ENCODE peak calls at places on chromosome 18, in eight cellular contexts. E is suprapubic skin, S is D721Med, B is thoracic aorta, G is Panc1, F is fibroblast of mammary gland, L is cardiac fibroblast, M is psoas muscle. H is an unnamed sample.

GRCh38 chr18:25658476-25658875 is 306.5 kb upstream of the ZNF521 start:
- DNase-seq in E (no peak), M (no peak), L (no peak), B (no peak), S (no peak), F (no peak), G (no peak), H (no peak)

GRCh38 chr18:23719634-23720201 is 30.5 kb downstream of the LAMA3 start:
- DNase-seq in S (no peak), F (peak), G (peak), M (peak), B (peak), L (peak), E (no peak), H (no peak)

GRCh38 chr18:48136544-48137353 is 206.3 kb upstream of the SMAD2 start:
- DNase-seq in M (no peak), L (no peak), F (no peak), G (no peak), B (no peak), E (no peak), S (peak), H (no peak)

GRCh38 chr18:32301976-32302743 is 112.3 kb downstream of the MEP1B start:
- DNase-seq in L (peak), F (peak), M (no peak), B (no peak), S (no peak), E (no peak), G (no peak), H (no peak)

GRCh38 chr18:13800505-13801259 is 23.3 kb upstream of the MC5R start:
- DNase-seq in L (peak), B (peak), S (no peak), G (no peak), M (peak), E (no peak), F (peak), H (no peak)

GRCh38 chr18:47204908-47205522 is 28.9 kb upstream of the IER3IP1 start:
- DNase-seq in S (no peak), B (no peak), M (no peak), L (peak), G (no peak), F (peak), E (no peak), H (no peak)

GRCh38 chr18:5066380-5066977 is 130.6 kb downstream of the AKAIN1 start:
- DNase-seq in F (no peak), G (no peak), S (no peak), B (no peak), M (no peak), E (no peak), L (no peak), H (no peak)

GRCh38 chr18:986071-986470 is 81.4 kb downstream of the ADCYAP1 start:
- DNase-seq in M (no peak), S (no peak), F (no peak), E (no peak), L (no peak), G (no peak), B (no peak), H (no peak)

GRCh38 chr18:5546660-5547059 is 2.9 kb upstream of the EPB41L3 start:
- DNase-seq in L (peak), E (no peak), F (peak), B (no peak), S (no peak), G (no peak), M (peak), H (no peak)

GRCh38 chr18:67379991-67380390 is 136.5 kb downstream of the DSEL start:
- DNase-seq in M (no peak), S (no peak), L (no peak), E (no peak), G (no peak), B (no peak), F (peak), H (no peak)

GRCh38 chr18:40670991-40671390 is 1284.0 kb upstream of the PIK3C3 start:
- DNase-seq in E (no peak), S (no peak), L (no peak), F (no peak), B (no peak), G (no peak), M (no peak), H (no peak)

GRCh38 chr18:78573773-78574172 is 405.8 kb upstream of the SALL3 start:
- DNase-seq in G (no peak), B (no peak), S (no peak), E (no peak), F (no peak), M (no peak), L (no peak), H (no peak)

GRCh38 chr18:76674596-76674995 is 147.8 kb upstream of the ZNF236 start:
- DNase-seq in F (no peak), L (no peak), E (no peak), G (no peak), S (no peak), B (no peak), M (no peak), H (no peak)
- TF ChIP-seq CTCF in F (no peak), L (no peak), E (no peak), G (no peak), S (no peak), B (no peak), M (no peak), H (no peak)

GRCh38 chr18:54950221-54950620 is 9.0 kb downstream of the CCDC68 start:
- DNase-seq in M (no peak), G (no peak), L (no peak), S (no peak), E (no peak), F (no peak), B (no peak), H (no peak)
- TF ChIP-seq CTCF in M (no peak), G (peak), L (no peak), S (peak), E (no peak), F (no peak), B (no peak), H (no peak)

GRCh38 chr18:45589559-45590041 is 25.7 kb upstream of the SLC14A2 start:
- DNase-seq in B (no peak), S (no peak), L (peak), F (peak), E (no peak), G (no peak), M (peak), H (no peak)

GRCh38 chr18:45588284-45588683 is 27.0 kb upstream of the SLC14A2 start:
- DNase-seq in E (no peak), G (no peak), L (no peak), F (peak), M (no peak), B (no peak), S (no peak), H (no peak)

GRCh38 chr18:45588831-45589558 is 26.3 kb upstream of the SLC14A2 start:
- DNase-seq in E (no peak), G (no peak), L (no peak), S (no peak), F (peak), B (no peak), M (no peak), H (no peak)

GRCh38 chr18:45590546-45590945 is 24.7 kb upstream of the SLC14A2 start:
- DNase-seq in S (no peak), L (no peak), G (no peak), F (peak), E (no peak), B (no peak), M (no peak), H (no peak)

DNA sequence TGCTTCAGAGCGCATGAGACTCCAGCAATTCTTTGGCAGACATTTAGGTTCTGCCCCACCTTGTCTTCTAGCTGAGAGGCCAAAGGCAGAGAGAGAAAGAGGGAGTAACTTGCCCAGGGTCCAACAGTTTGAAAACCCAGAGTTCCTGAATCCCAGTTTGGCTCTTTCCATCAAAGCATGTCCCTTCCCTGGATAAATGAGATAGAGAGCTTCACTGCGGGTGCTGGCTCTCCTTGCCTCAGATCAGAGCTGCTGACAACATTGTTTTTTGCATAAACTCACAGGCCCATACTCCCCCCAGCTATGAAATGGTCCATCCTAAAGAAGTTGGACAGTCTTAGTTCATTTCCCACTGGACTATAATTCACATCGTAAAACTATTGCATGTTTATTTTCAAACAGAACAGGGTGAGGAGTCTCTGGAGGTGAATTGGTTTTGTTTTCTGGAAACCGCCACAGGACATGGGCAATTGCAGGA is 25.2 kb upstream of the SLC14A2 start:
- DNase-seq in F (peak), G (no peak), B (no peak), L (no peak), E (no peak), S (no peak), M (no peak), H (no peak)
- TF ChIP-seq CTCF in F (no peak), G (no peak), B (no peak), L (no peak), E (no peak), S (no peak), M (no peak), H (no peak)

GRCh38 chr18:27298215-27298804 is 113.2 kb upstream of the CHST9 start:
- DNase-seq in L (no peak), G (no peak), B (no peak), F (no peak), M (no peak), E (no peak), S (no peak), H (no peak)
- TF ChIP-seq CTCF in L (no peak), G (peak), B (no peak), F (no peak), M (peak), E (no peak), S (no peak), H (no peak)

GRCh38 chr18:22427797-22428549 is 10.3 kb upstream of the CTAGE1 start:
- DNase-seq in B (no peak), F (no peak), L (no peak), E (no peak), M (no peak), G (no peak), S (no peak), H (no peak)
- TF ChIP-seq CTCF in B (no peak), F (no peak), L (no peak), E (no peak), M (no peak), G (no peak), S (no peak), H (no peak)

GRCh38 chr18:37452697-37453385 is 112.8 kb downstream of the CELF4 start:
- DNase-seq in G (no peak), E (no peak), S (no peak), B (no peak), L (no peak), F (peak), M (no peak), H (no peak)

GRCh38 chr18:37456395-37456794 is 109.2 kb downstream of the CELF4 start:
- DNase-seq in F (no peak), M (no peak), E (no peak), S (no peak), B (no peak), L (no peak), G (no peak), H (no peak)

GRCh38 chr18:37451239-37451825 is 114.3 kb downstream of the CELF4 start:
- DNase-seq in E (no peak), F (no peak), G (no peak), S (no peak), M (no peak), L (no peak), B (no peak), H (no peak)

GRCh38 chr18:37452015-37452414 is 113.6 kb downstream of the CELF4 start:
- DNase-seq in E (no peak), F (no peak), S (no peak), B (no peak), L (no peak), G (no peak), M (no peak), H (no peak)

GRCh38 chr18:37453754-37454153 is 111.8 kb downstream of the CELF4 start:
- DNase-seq in M (no peak), F (no peak), S (no peak), L (no peak), B (no peak), E (no peak), G (no peak), H (no peak)
- TF ChIP-seq CTCF in M (no peak), F (no peak), S (no peak), L (no peak), B (no peak), E (no peak), G (no peak), H (no peak)

GRCh38 chr18:12686100-12686499 is 16.4 kb downstream of the CEP76 start:
- DNase-seq in L (peak), S (no peak), M (no peak), B (no peak), G (no peak), E (no peak), F (peak), H (no peak)
- TF ChIP-seq CTCF in L (no peak), S (peak), M (no peak), B (no peak), G (no peak), E (no peak), F (peak), H (no peak)